ENCODE peak calls at places on chromosomes 16 and 17, in four cellular contexts. V, I, Z and N are unnamed samples.

GRCh38 chr17:63304704-63305261 is 141.3 kb downstream of the CYB561 start:
- DNase-seq in V (no peak), I (no peak), Z (no peak), N (no peak)

GRCh38 chr16:64679976-64680375 is 441.9 kb downstream of the CDH11 start:
- DNase-seq in V (no peak), I (no peak), Z (no peak), N (no peak)

GRCh38 chr16:2244301-2244700 is 7.1 kb downstream of the ECI1 start:
- DNase-seq in V (no peak), I (peak; percentile 56), Z (no peak), N (no peak)

GRCh38 chr16:49484454-49484853 is 110.8 kb downstream of the C16orf78 start:
- DNase-seq in V (no peak), I (peak; percentile 83), Z (no peak), N (peak; percentile 49)

GRCh38 chr16:84144301-84144858 is 597 bp downstream of the HSDL1 start:
- DNase-seq in V (peak; percentile 50), I (peak; percentile 41), Z (peak; percentile 47), N (peak; percentile 23)

GRCh38 chr16:89349947-89350633 is 132.6 kb downstream of the ZNF778 start:
- DNase-seq in V (no peak), I (no peak), Z (no peak), N (no peak)

GRCh38 chr17:65039349-65039988 is 17.1 kb downstream of the GNA13 start:
- DNase-seq in V (no peak), I (no peak), Z (peak; percentile 54), N (no peak)

GRCh38 chr17:83124871-83125514 is 45.6 kb downstream of the METRNL start:
- DNase-seq in V (no peak), I (no peak), Z (no peak), N (no peak)

GRCh38 chr17:82227629-82228277 is 1.1 kb upstream of the SLC16A3 start:
- DNase-seq in V (no peak), I (no peak), Z (no peak), N (no peak)

GRCh38 chr17:80416940-80417293 is 1.9 kb downstream of the ENDOV start:
- DNase-seq in V (no peak), I (no peak), Z (no peak), N (no peak)

DNA sequence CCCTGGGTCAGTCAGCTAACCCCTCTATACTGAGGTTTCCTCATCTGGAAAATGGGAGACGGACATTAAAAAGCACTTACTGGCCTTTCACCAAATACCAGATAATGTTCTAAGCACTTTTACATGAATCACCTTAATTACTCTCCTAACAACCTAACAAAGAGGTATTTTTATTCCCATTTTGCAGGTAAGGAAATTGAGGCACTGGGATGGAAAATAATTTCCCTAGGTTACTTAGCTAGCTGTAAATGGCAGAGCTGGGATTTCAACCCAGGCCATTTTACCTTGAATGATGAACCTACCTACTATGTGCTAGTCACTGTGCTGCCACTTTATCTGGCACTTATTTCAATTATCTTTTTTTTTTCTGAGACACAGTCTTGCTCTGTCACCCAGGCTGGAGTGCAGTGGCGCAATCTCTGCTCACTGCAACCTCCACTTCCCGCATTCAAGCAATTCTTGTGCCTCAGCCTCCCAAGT is 3.7 kb downstream of the KIF22 start:
- DNase-seq in V (no peak), I (no peak), Z (no peak), N (no peak)
- TF ChIP-seq CTCF in V (no peak), I (no peak), Z (no peak), N (no peak)

GRCh38 chr16:546909-547770 is 13.1 kb upstream of the PRR35 start:
- DNase-seq in V (peak; percentile 79), I (peak; percentile 88), Z (peak; percentile 58), N (peak; percentile 78)

GRCh38 chr16:552171-552570 is 8.0 kb upstream of the PRR35 start:
- DNase-seq in V (no peak), I (no peak), Z (no peak), N (no peak)

GRCh38 chr16:548586-548985 is 11.6 kb upstream of the PRR35 start:
- DNase-seq in V (no peak), I (no peak), Z (no peak), N (no peak)

GRCh38 chr16:551210-551609 is 9.0 kb upstream of the PRR35 start:
- DNase-seq in V (no peak), I (no peak), Z (no peak), N (no peak)

DNA sequence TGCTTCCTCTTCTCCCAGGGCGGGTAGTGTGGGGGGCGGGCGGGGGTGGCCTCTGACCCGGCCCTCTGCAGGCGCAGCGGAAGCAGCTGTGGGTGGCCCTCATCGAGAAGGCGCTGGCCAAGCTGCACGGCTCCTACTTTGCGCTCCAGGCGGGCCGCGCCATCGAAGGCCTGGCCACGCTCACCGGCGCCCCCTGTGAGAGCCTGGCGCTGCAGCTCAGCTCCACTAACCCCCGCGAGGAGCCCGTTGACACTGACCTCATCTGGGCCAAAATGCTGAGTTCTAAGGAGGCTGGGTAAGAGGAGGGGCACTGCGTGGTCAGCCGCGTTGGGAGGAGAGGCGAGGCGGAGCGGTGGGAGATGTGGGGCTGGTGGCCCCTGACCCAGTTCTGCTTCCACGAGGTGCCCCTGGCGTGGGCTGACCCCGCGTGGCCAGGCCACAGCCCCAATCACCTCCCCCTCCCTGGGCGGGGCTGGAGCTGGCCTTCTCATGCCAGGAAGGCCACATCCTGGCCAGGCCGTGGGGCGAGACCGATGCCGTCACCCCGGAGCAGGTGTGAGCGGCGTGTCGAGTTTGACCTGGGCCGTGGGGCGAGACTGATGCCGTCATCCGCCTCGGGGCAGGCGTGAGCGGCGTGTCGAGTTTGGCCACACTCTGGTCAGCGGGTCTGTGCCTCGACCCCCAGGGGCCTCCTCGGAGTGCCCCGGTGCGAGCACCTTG is 10.5 kb upstream of the PRR35 start:
- DNase-seq in V (no peak), I (peak; percentile 70), Z (no peak), N (no peak)
- TF ChIP-seq CTCF in V (no peak), I (peak; percentile 46), Z (no peak), N (no peak)

GRCh38 chr16:26464576-26465266 is 602.0 kb upstream of the C16orf82 start:
- DNase-seq in V (no peak), I (peak; percentile 32), Z (no peak), N (no peak)
- TF ChIP-seq CTCF in V (no peak), I (no peak), Z (no peak), N (no peak)

DNA sequence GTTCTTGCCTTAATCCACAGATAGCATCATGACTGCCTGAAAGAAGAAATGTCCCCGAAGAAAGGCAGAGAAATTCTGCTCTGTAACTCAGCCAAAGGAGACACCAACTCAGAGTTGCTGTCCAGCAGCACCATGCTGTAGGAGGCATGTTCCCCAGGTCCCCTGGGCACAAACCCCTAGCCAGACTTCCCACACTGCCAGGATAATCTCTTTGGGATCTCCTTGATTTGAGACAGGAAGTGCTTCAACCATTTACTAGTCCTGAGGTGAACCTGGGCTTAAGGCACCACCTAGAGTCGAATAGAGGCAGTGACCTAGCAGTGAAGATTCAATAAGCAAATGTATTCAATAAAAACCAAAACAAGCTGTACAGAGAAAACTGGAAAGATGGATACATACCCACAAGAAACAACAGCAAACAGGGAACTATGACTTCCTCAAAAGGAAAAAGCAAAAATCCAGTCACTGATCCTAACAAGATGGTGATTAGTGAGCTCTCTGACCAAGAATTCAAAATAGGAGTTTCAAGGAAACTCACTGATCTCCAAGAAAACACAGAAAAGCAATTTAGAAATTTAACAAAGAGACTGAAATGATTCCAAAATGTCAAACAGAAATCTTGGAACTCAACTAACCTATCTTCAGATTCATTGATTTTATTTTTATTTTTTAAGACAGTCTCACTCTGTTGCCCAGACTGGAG is 5.7 kb downstream of the OR4D2 start:
- DNase-seq in V (no peak), I (peak; percentile 46), Z (peak; percentile 44), N (no peak)
- TF ChIP-seq CTCF in V (no peak), I (peak; percentile 40), Z (peak; percentile 66), N (peak; percentile 57)

DNA sequence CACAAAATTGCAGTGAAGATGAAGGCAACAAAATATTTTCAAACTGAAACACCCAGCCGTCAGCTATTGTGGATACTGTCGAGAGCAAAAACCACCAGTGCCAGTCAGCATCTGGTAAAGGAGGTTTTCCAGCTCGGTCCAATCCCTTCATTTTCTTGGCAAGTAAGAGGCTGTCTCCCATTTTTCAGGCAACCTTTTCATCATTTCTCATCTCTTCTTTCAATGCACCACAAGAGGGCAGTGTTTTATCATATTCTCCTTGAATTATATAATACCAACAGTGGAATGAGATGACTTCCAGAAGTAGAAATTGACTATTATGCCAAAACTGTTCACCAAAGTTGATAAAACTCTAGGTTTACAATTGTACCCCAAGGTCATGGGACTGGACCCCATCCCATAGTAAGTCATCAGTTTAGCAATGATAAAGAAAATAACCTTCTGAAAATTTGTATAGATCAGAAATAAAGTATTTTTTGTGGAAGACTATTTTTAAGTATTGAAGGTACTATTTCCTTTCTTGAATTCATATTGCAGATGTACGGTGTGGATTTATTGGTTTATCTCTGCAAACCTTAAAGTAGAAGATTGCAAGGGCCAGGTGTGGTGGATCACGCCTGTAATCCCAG is 16.8 kb downstream of the NQO1 start:
- DNase-seq in V (no peak), I (no peak), Z (no peak), N (no peak)
- TF ChIP-seq CTCF in V (peak; percentile 74), I (peak; percentile 53), Z (peak; percentile 87), N (peak; percentile 82)

GRCh38 chr16:31118223-31119155 is 1.0 kb downstream of the KAT8 start:
- DNase-seq in V (no peak), I (no peak), Z (no peak), N (no peak)
- TF ChIP-seq CTCF in V (no peak), I (no peak), Z (no peak), N (no peak)

DNA sequence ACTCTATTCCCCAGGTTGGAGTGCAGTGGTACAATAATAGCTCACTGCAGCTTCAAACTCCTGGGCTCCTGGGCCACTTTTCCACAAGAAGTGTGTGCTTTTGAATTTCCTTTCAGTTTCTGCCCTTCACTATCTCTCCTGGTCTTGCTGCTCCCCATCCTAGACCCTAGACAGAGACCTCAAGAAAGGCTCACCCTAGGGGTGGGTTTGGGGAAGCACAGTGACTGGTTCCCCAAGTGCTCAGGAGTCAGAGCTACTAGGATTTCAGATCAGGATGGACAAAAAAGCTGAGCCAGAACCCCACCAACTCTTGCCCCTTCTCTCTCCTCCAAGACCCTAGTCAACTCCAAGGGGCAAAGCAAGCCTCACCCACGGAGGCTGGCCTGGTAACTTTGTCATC is 1.6 kb upstream of the SEBOX start:
- DNase-seq in V (no peak), I (no peak), Z (no peak), N (no peak)
- TF ChIP-seq CTCF in V (no peak), I (no peak), Z (no peak), N (no peak)